ENCODE peak calls at places on chromosome 20, in seven cellular contexts. One of them, this sample, is unnamed.

GRCh38 chr20:3092611-3093379 is 8.3 kb upstream of the AVP start:
- DNase-seq in GM06990: peak
- DNase-seq in IMR-90: no peak
- DNase-seq in endodermal cell: peak
- DNase-seq in astrocyte of the spinal cord: no peak
- DNase-seq in CD4-positive, alpha-beta T cell: peak
- DNase-seq in fibroblast of mammary gland: no peak
- DNase-seq in this sample: no peak

GRCh38 chr20:1503564-1504227 is 12.5 kb upstream of the SIRPB2 start:
- DNase-seq in GM06990: peak
- DNase-seq in IMR-90: peak
- DNase-seq in endodermal cell: peak
- DNase-seq in astrocyte of the spinal cord: peak
- DNase-seq in CD4-positive, alpha-beta T cell: peak
- DNase-seq in fibroblast of mammary gland: peak
- DNase-seq in this sample: peak

GRCh38 chr20:1144401-1145172 is 26.2 kb downstream of the PSMF1 start:
- DNase-seq in GM06990: no peak
- DNase-seq in IMR-90: no peak
- DNase-seq in endodermal cell: no peak
- DNase-seq in astrocyte of the spinal cord: no peak
- DNase-seq in CD4-positive, alpha-beta T cell: no peak
- DNase-seq in fibroblast of mammary gland: no peak
- DNase-seq in this sample: no peak

GRCh38 chr20:4560667-4561066 is 161.0 kb upstream of the PRND start:
- DNase-seq in GM06990: no peak
- DNase-seq in IMR-90: peak
- DNase-seq in endodermal cell: no peak
- DNase-seq in astrocyte of the spinal cord: peak
- DNase-seq in CD4-positive, alpha-beta T cell: no peak
- DNase-seq in fibroblast of mammary gland: peak
- DNase-seq in this sample: no peak

GRCh38 chr20:47453167-47453782 is 48.4 kb upstream of the NCOA3 start:
- DNase-seq in GM06990: peak
- DNase-seq in IMR-90: peak
- DNase-seq in endodermal cell: no peak
- DNase-seq in astrocyte of the spinal cord: peak
- DNase-seq in CD4-positive, alpha-beta T cell: no peak
- DNase-seq in fibroblast of mammary gland: peak
- DNase-seq in this sample: peak

GRCh38 chr20:43528258-43528875 is 20.9 kb downstream of the L3MBTL1 start:
- DNase-seq in GM06990: no peak
- DNase-seq in IMR-90: no peak
- DNase-seq in endodermal cell: peak
- DNase-seq in astrocyte of the spinal cord: no peak
- DNase-seq in CD4-positive, alpha-beta T cell: no peak
- DNase-seq in fibroblast of mammary gland: no peak
- DNase-seq in this sample: no peak

GRCh38 chr20:24136659-24137246 is 148.2 kb upstream of the GGTLC1 start:
- DNase-seq in GM06990: no peak
- DNase-seq in IMR-90: no peak
- DNase-seq in endodermal cell: no peak
- DNase-seq in astrocyte of the spinal cord: no peak
- DNase-seq in CD4-positive, alpha-beta T cell: no peak
- DNase-seq in fibroblast of mammary gland: no peak
- DNase-seq in this sample: no peak

GRCh38 chr20:9287826-9288225 is 218.9 kb downstream of the PLCB4 start:
- DNase-seq in GM06990: no peak
- DNase-seq in IMR-90: no peak
- DNase-seq in endodermal cell: no peak
- DNase-seq in astrocyte of the spinal cord: no peak
- DNase-seq in CD4-positive, alpha-beta T cell: no peak
- DNase-seq in fibroblast of mammary gland: no peak
- DNase-seq in this sample: no peak

GRCh38 chr20:59273699-59274380 is 26.6 kb upstream of the EDN3 start:
- DNase-seq in GM06990: no peak
- DNase-seq in IMR-90: no peak
- DNase-seq in endodermal cell: no peak
- DNase-seq in astrocyte of the spinal cord: no peak
- DNase-seq in CD4-positive, alpha-beta T cell: no peak
- DNase-seq in fibroblast of mammary gland: no peak
- DNase-seq in this sample: no peak

GRCh38 chr20:10747019-10747418 is 73.2 kb upstream of the JAG1 start:
- DNase-seq in GM06990: no peak
- DNase-seq in IMR-90: no peak
- DNase-seq in endodermal cell: no peak
- DNase-seq in astrocyte of the spinal cord: no peak
- DNase-seq in CD4-positive, alpha-beta T cell: no peak
- DNase-seq in fibroblast of mammary gland: no peak
- DNase-seq in this sample: no peak

GRCh38 chr20:6007094-6007528 is 46.7 kb downstream of the LRRN4 start:
- DNase-seq in GM06990: no peak
- DNase-seq in IMR-90: no peak
- DNase-seq in endodermal cell: no peak
- DNase-seq in astrocyte of the spinal cord: no peak
- DNase-seq in CD4-positive, alpha-beta T cell: no peak
- DNase-seq in fibroblast of mammary gland: no peak
- DNase-seq in this sample: no peak

GRCh38 chr20:32509639-32510066 is 75.5 kb downstream of the NOL4L start:
- DNase-seq in GM06990: no peak
- DNase-seq in IMR-90: peak
- DNase-seq in endodermal cell: peak
- DNase-seq in astrocyte of the spinal cord: no peak
- DNase-seq in CD4-positive, alpha-beta T cell: peak
- DNase-seq in fibroblast of mammary gland: peak
- DNase-seq in this sample: no peak

GRCh38 chr20:60036346-60037119 is 78.3 kb downstream of the CDH26 start:
- DNase-seq in GM06990: no peak
- DNase-seq in IMR-90: no peak
- DNase-seq in endodermal cell: no peak
- DNase-seq in astrocyte of the spinal cord: no peak
- DNase-seq in CD4-positive, alpha-beta T cell: no peak
- DNase-seq in fibroblast of mammary gland: no peak
- DNase-seq in this sample: no peak

GRCh38 chr20:4245542-4245941 is 230.2 kb upstream of the RNF24 start:
- DNase-seq in GM06990: no peak
- DNase-seq in IMR-90: no peak
- DNase-seq in endodermal cell: no peak
- DNase-seq in astrocyte of the spinal cord: no peak
- DNase-seq in CD4-positive, alpha-beta T cell: no peak
- DNase-seq in fibroblast of mammary gland: no peak
- DNase-seq in this sample: no peak

GRCh38 chr20:58361549-58361948 is 27.5 kb upstream of the VAPB start:
- DNase-seq in GM06990: no peak
- DNase-seq in IMR-90: peak
- DNase-seq in endodermal cell: no peak
- DNase-seq in astrocyte of the spinal cord: peak
- DNase-seq in CD4-positive, alpha-beta T cell: no peak
- DNase-seq in fibroblast of mammary gland: peak
- DNase-seq in this sample: no peak

GRCh38 chr20:61218886-61219480 is 33.1 kb upstream of the CDH4 start:
- DNase-seq in GM06990: no peak
- DNase-seq in IMR-90: peak
- DNase-seq in endodermal cell: no peak
- DNase-seq in astrocyte of the spinal cord: peak
- DNase-seq in CD4-positive, alpha-beta T cell: no peak
- DNase-seq in fibroblast of mammary gland: peak
- DNase-seq in this sample: no peak

GRCh38 chr20:31602779-31603441 is 2.2 kb upstream of the ID1 start:
- DNase-seq in GM06990: peak
- DNase-seq in IMR-90: peak
- DNase-seq in endodermal cell: peak
- DNase-seq in astrocyte of the spinal cord: peak
- DNase-seq in CD4-positive, alpha-beta T cell: no peak
- DNase-seq in fibroblast of mammary gland: peak
- DNase-seq in this sample: peak

GRCh38 chr20:63626424-63627128 is at the start of gene GMEB2:
- DNase-seq in GM06990: peak
- DNase-seq in IMR-90: no peak
- DNase-seq in endodermal cell: peak
- DNase-seq in astrocyte of the spinal cord: no peak
- DNase-seq in CD4-positive, alpha-beta T cell: peak
- DNase-seq in fibroblast of mammary gland: peak
- DNase-seq in this sample: peak

GRCh38 chr20:63622096-63622495 is 4.8 kb downstream of the GMEB2 start:
- DNase-seq in GM06990: no peak
- DNase-seq in IMR-90: no peak
- DNase-seq in endodermal cell: no peak
- DNase-seq in astrocyte of the spinal cord: no peak
- DNase-seq in CD4-positive, alpha-beta T cell: no peak
- DNase-seq in fibroblast of mammary gland: no peak
- DNase-seq in this sample: no peak

GRCh38 chr20:63622732-63623131 is 4.2 kb downstream of the GMEB2 start:
- DNase-seq in GM06990: no peak
- DNase-seq in IMR-90: no peak
- DNase-seq in endodermal cell: no peak
- DNase-seq in astrocyte of the spinal cord: no peak
- DNase-seq in CD4-positive, alpha-beta T cell: no peak
- DNase-seq in fibroblast of mammary gland: no peak
- DNase-seq in this sample: no peak

GRCh38 chr20:63625771-63626423 is 1.0 kb downstream of the GMEB2 start:
- DNase-seq in GM06990: peak
- DNase-seq in IMR-90: peak
- DNase-seq in endodermal cell: peak
- DNase-seq in astrocyte of the spinal cord: peak
- DNase-seq in CD4-positive, alpha-beta T cell: peak
- DNase-seq in fibroblast of mammary gland: peak
- DNase-seq in this sample: peak

DNA sequence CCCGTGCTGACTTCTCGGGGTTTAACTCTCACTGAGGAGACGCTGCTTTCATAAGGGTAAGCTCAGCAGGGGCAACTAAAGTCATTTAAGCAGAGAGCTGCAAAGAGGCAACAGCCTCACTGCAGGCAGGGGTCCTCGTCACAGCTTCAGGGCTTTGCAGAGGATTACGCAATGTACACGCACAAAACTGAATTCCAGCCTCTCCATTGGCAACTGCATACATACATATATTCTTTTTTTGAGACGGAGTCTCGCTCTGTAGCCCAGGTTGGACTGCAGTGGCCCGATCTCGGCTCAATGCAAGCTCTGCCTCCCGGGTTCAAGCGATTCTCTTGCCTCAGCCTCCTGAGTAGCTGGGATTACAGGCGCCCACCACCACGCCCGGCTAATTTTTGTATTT is 2.4 kb downstream of the GMEB2 start:
- DNase-seq in GM06990: no peak
- DNase-seq in IMR-90: peak
- DNase-seq in endodermal cell: peak
- DNase-seq in astrocyte of the spinal cord: peak
- DNase-seq in CD4-positive, alpha-beta T cell: no peak
- DNase-seq in fibroblast of mammary gland: peak
- DNase-seq in this sample: no peak
- TF ChIP-seq CTCF in GM06990: no peak
- TF ChIP-seq CTCF in IMR-90: peak
- TF ChIP-seq CTCF in endodermal cell: no peak
- TF ChIP-seq CTCF in astrocyte of the spinal cord: peak
- TF ChIP-seq CTCF in CD4-positive, alpha-beta T cell: no peak
- TF ChIP-seq CTCF in fibroblast of mammary gland: no peak
- TF ChIP-seq CTCF in this sample: no peak

GRCh38 chr20:37758332-37758731 is 64.5 kb downstream of the CTNNBL1 start:
- DNase-seq in GM06990: no peak
- DNase-seq in IMR-90: no peak
- DNase-seq in endodermal cell: peak
- DNase-seq in astrocyte of the spinal cord: no peak
- DNase-seq in CD4-positive, alpha-beta T cell: no peak
- DNase-seq in fibroblast of mammary gland: no peak
- DNase-seq in this sample: no peak
- TF ChIP-seq CTCF in GM06990: peak
- TF ChIP-seq CTCF in IMR-90: no peak
- TF ChIP-seq CTCF in endodermal cell: peak
- TF ChIP-seq CTCF in astrocyte of the spinal cord: peak
- TF ChIP-seq CTCF in CD4-positive, alpha-beta T cell: no peak
- TF ChIP-seq CTCF in fibroblast of mammary gland: no peak
- TF ChIP-seq CTCF in this sample: no peak

DNA sequence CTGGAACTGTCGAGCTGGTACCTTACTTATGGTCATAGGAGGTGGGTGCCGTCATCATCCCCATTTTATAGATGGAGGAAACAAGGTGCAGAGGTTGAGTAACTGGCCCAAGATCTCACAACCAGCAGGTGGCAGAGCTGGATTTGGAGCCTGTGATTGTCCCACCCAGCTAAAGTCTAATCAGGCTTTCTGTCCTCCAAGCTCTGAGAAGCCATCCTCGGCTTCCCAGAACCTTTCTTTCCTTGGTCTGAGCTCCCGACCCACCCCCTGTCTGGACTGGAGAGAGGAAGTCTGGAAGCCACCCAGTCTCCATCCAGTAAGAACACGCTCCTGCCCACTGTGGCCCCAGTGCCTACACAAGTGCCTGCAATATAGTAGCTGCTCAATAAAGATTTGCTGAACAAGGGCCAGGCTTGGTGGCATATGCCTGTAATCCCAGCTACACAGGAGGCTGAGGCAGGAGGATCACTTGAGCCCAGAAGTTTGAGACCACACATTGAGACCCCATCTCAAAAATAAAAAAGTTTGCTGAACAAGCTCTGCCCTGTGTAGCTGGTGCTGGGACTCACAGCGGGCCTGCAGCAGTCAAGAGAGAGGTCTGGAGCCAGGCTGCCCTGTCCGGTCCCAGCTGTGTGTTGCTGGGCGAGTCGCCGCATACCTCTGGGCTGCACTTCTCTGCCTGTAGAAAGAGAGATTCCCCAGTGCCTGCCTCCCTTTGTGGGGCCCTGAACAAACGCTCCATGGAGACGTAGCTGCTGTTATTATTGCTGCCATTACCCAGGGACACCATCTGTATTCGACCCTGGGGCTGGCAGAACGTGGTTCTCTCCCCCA is 32.5 kb upstream of the DLGAP4 start:
- DNase-seq in GM06990: no peak
- DNase-seq in IMR-90: peak
- DNase-seq in endodermal cell: no peak
- DNase-seq in astrocyte of the spinal cord: no peak
- DNase-seq in CD4-positive, alpha-beta T cell: no peak
- DNase-seq in fibroblast of mammary gland: peak
- DNase-seq in this sample: peak
- TF ChIP-seq CTCF in GM06990: peak
- TF ChIP-seq CTCF in IMR-90: peak
- TF ChIP-seq CTCF in endodermal cell: peak
- TF ChIP-seq CTCF in astrocyte of the spinal cord: peak
- TF ChIP-seq CTCF in CD4-positive, alpha-beta T cell: no peak
- TF ChIP-seq CTCF in fibroblast of mammary gland: peak
- TF ChIP-seq CTCF in this sample: peak

DNA sequence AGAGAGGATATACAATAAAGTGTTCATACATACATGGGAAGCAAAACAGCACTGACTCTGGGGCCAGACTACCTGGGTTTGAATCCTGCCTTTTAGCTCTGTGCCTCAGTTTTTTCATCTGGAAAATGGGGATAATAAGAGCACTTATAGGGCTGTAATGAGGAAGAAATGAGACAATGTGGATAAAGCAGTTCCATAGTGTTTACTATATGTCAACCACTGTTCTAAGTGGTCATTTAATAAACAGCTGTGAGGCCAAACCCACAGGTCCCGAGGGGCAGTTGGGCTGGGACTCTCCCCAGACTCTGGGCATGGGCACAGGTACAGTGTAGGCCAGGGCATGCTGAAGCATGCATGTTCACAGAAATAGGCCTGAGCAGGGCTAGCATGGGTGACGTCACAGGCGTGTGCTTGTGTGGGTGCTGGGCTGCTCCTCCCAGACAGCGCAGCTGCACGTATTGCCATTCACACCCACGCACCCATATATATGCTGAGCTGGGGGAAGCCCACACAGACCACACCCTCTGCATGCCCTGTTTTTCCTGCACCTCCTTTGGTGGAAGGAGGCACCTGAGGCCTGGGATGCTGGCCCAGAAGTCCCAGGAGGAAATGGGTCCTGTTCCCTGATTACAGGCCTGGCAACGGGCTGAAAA is 3.5 kb upstream of the PLCG1 start:
- DNase-seq in GM06990: peak
- DNase-seq in IMR-90: peak
- DNase-seq in endodermal cell: peak
- DNase-seq in astrocyte of the spinal cord: no peak
- DNase-seq in CD4-positive, alpha-beta T cell: peak
- DNase-seq in fibroblast of mammary gland: peak
- DNase-seq in this sample: peak
- TF ChIP-seq CTCF in GM06990: no peak
- TF ChIP-seq CTCF in IMR-90: no peak
- TF ChIP-seq CTCF in endodermal cell: no peak
- TF ChIP-seq CTCF in astrocyte of the spinal cord: no peak
- TF ChIP-seq CTCF in CD4-positive, alpha-beta T cell: no peak
- TF ChIP-seq CTCF in fibroblast of mammary gland: no peak
- TF ChIP-seq CTCF in this sample: no peak

This sample was measured in GM10248.